ENCODE peak calls at places on chromosomes 3 and 15, in six cellular contexts. Q, H, C, G, J and U are unnamed samples.
A peak's percentile ranks its signal among the peaks of the same experiment; 100 is the strongest.

GRCh38 chr3:25191703-25192102 is 236.4 kb upstream of the RARB start:
- DNase-seq in Q (no peak), H (no peak), C (no peak), G (no peak), J (no peak), U (no peak)

GRCh38 chr15:73983211-73983727 is 8.8 kb downstream of the STOML1 start:
- DNase-seq in Q (no peak), H (no peak), C (no peak), G (no peak), J (no peak), U (peak; percentile 49)

GRCh38 chr3:40847571-40847992 is 322.8 kb downstream of the ZNF621 start:
- DNase-seq in Q (no peak), H (no peak), C (no peak), G (no peak), J (peak; percentile 29), U (no peak)

GRCh38 chr15:68032672-68033071 is 21.4 kb upstream of the PIAS1 start:
- DNase-seq in Q (peak; percentile 37), H (peak; percentile 65), C (no peak), G (no peak), J (no peak), U (no peak)

GRCh38 chr3:136142592-136142991 is 53.5 kb downstream of the MSL2 start:
- DNase-seq in Q (no peak), H (no peak), C (no peak), G (no peak), J (peak; percentile 43), U (no peak)

GRCh38 chr3:171526146-171526545 is 65.9 kb upstream of the TNIK start:
- DNase-seq in Q (no peak), H (no peak), C (no peak), G (no peak), J (no peak), U (no peak)

GRCh38 chr15:51924146-51925068 is 47.2 kb downstream of the LEO1 start:
- DNase-seq in Q (no peak), H (no peak), C (no peak), G (peak; percentile 55), J (no peak), U (no peak)

GRCh38 chr15:80695911-80696651 is 971 bp downstream of the ABHD17C start:
- DNase-seq in Q (peak; percentile 10), H (no peak), C (no peak), G (peak; percentile 52), J (peak; percentile 20), U (peak; percentile 53)

GRCh38 chr3:13039286-13039896 is 33.8 kb downstream of the IQSEC1 start:
- DNase-seq in Q (no peak), H (no peak), C (no peak), G (no peak), J (no peak), U (no peak)

GRCh38 chr3:42127226-42127625 is 36.1 kb downstream of the TRAK1 start:
- DNase-seq in Q (no peak), H (no peak), C (no peak), G (no peak), J (no peak), U (no peak)

GRCh38 chr3:177979684-177980083 is 556.6 kb upstream of the KCNMB2 start:
- DNase-seq in Q (no peak), H (no peak), C (no peak), G (no peak), J (no peak), U (no peak)

GRCh38 chr15:29934251-29934650 is 112.0 kb upstream of the TJP1 start:
- DNase-seq in Q (no peak), H (no peak), C (no peak), G (no peak), J (no peak), U (no peak)

GRCh38 chr3:139108253-139108969 is 63.7 kb upstream of the PRR23C start:
- DNase-seq in Q (no peak), H (no peak), C (no peak), G (no peak), J (no peak), U (no peak)

GRCh38 chr3:58116161-58116955 is 94.4 kb downstream of the DNASE1L3 start:
- DNase-seq in Q (no peak), H (peak; percentile 83), C (no peak), G (no peak), J (no peak), U (no peak)

GRCh38 chr15:35912196-35912595 is 366.2 kb upstream of the DPH6 start:
- DNase-seq in Q (no peak), H (no peak), C (no peak), G (no peak), J (no peak), U (peak; percentile 16)

GRCh38 chr3:187736418-187736871 is 8.8 kb downstream of the BCL6 start:
- DNase-seq in Q (no peak), H (no peak), C (no peak), G (no peak), J (no peak), U (no peak)

GRCh38 chr15:89167267-89168176 is 53.9 kb downstream of the RLBP1 start:
- DNase-seq in Q (peak; percentile 45), H (peak; percentile 36), C (peak; percentile 48), G (no peak), J (peak; percentile 10), U (no peak)

GRCh38 chr3:131716943-131717342 is 214.2 kb upstream of the MRPL3 start:
- DNase-seq in Q (no peak), H (no peak), C (no peak), G (no peak), J (no peak), U (no peak)

GRCh38 chr3:101117473-101117872 is 124.3 kb upstream of the ABI3BP start:
- DNase-seq in Q (no peak), H (no peak), C (no peak), G (no peak), J (no peak), U (no peak)

GRCh38 chr15:41860049-41860828 is 21.6 kb downstream of the PLA2G4B start:
- DNase-seq in Q (peak; percentile 4), H (no peak), C (no peak), G (no peak), J (peak; percentile 48), U (no peak)

GRCh38 chr3:170977911-170978310 is 48.6 kb downstream of the SLC2A2 start:
- DNase-seq in Q (no peak), H (no peak), C (no peak), G (no peak), J (no peak), U (no peak)

GRCh38 chr3:79111375-79112052 is 656.3 kb downstream of the ROBO1 start:
- DNase-seq in Q (no peak), H (no peak), C (no peak), G (no peak), J (no peak), U (no peak)

GRCh38 chr3:63325386-63325785 is 47.3 kb downstream of the SYNPR start:
- DNase-seq in Q (no peak), H (no peak), C (no peak), G (no peak), J (no peak), U (no peak)
- TF ChIP-seq GABPA in Q (no peak), H (no peak), C (no peak), G (no peak), J (no peak), U (no peak)

GRCh38 chr3:189914799-189915198 is 205.9 kb downstream of the P3H2 start:
- DNase-seq in Q (peak; percentile 55), H (no peak), C (no peak), G (no peak), J (no peak), U (no peak)
- TF ChIP-seq GABPA in Q (no peak), H (no peak), C (no peak), G (no peak), J (no peak), U (no peak)

GRCh38 chr3:29804044-29804443 is 523.2 kb downstream of the RBMS3 start:
- DNase-seq in Q (no peak), H (no peak), C (no peak), G (no peak), J (no peak), U (no peak)

GRCh38 chr3:29805757-29806156 is 524.9 kb downstream of the RBMS3 start:
- DNase-seq in Q (no peak), H (no peak), C (no peak), G (no peak), J (no peak), U (no peak)

GRCh38 chr3:29796808-29797207 is 515.9 kb downstream of the RBMS3 start:
- DNase-seq in Q (no peak), H (no peak), C (no peak), G (no peak), J (no peak), U (no peak)

GRCh38 chr3:29802057-29802456 is 521.2 kb downstream of the RBMS3 start:
- DNase-seq in Q (no peak), H (no peak), C (no peak), G (no peak), J (peak; percentile 1), U (no peak)
- TF ChIP-seq GABPA in Q (no peak), H (no peak), C (no peak), G (no peak), J (no peak), U (no peak)

DNA sequence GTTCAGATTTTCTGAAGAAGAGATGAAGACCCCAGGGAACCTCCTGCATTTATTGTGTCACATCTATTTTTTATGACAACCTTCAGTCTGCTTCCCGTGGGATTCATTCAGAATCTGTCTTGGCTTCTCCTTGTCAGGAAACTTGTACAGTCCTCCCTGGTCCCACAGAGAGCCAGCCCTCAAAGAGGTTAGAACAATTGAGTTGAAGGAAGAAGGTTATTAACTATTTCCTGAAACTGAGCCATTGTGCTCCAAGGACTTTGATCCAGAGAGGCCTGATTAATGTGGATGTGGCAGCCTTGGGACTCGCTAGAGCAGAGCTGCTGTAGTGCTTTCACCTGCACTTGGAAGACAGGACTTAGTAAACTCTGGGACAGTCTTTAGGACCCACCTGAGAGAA is 61.5 kb upstream of the PLXNA1 start:
- DNase-seq in Q (no peak), H (no peak), C (no peak), G (no peak), J (peak; percentile 37), U (no peak)
- TF ChIP-seq GABPA in Q (no peak), H (no peak), C (no peak), G (no peak), J (no peak), U (no peak)